ENCODE peak calls at places on chromosomes 1 and 21, in ten cellular contexts. Q, T, M, V, X, K, H, A, C and S are unnamed samples.

GRCh38 chr1:90558126-90558525 is 159.0 kb downstream of the BARHL2 start:
- DNase-seq in X (no peak), V (no peak), M (no peak), T (no peak), C (no peak), Q (no peak), A (no peak), K (no peak), H (no peak), S (no peak)

GRCh38 chr1:45979074-45979777 is 153.2 kb downstream of the PIK3R3 start:
- DNase-seq in T (no peak), K (no peak), X (no peak), C (peak; percentile 25), H (no peak), V (no peak), Q (no peak), A (no peak), M (no peak), S (no peak)

GRCh38 chr1:25996966-25997758 is 701 bp downstream of the PAFAH2 start:
- DNase-seq in C (no peak), A (no peak), V (no peak), K (no peak), M (no peak), H (peak; percentile 46), Q (no peak), T (no peak), X (peak; percentile 54), S (no peak)

GRCh38 chr1:110208916-110209650 is 1.0 kb upstream of the KCNC4 start:
- DNase-seq in C (no peak), H (no peak), A (no peak), M (no peak), K (no peak), Q (no peak), X (no peak), T (no peak), V (no peak), S (no peak)

GRCh38 chr1:66533804-66534745 is at the start of gene SGIP1:
- DNase-seq in H (no peak), X (peak; percentile 17), T (no peak), M (no peak), K (no peak), A (no peak), V (no peak), Q (peak; percentile 14), C (no peak), S (peak; percentile 67)

GRCh38 chr1:200905411-200906052 is 10.8 kb downstream of the INAVA start:
- DNase-seq in V (no peak), C (no peak), X (no peak), Q (no peak), A (no peak), M (peak; percentile 61), H (no peak), T (no peak), K (no peak), S (no peak)

GRCh38 chr1:153794671-153795324 is 19.6 kb downstream of the SLC27A3 start:
- DNase-seq in V (no peak), M (no peak), Q (peak; percentile 73), T (no peak), C (no peak), H (no peak), A (no peak), K (no peak), X (no peak), S (no peak)

GRCh38 chr1:107593436-107594209 is 371.4 kb downstream of the VAV3 start:
- DNase-seq in H (no peak), M (no peak), X (no peak), A (no peak), K (no peak), C (peak; percentile 34), V (no peak), Q (no peak), T (no peak), S (no peak)

GRCh38 chr21:39452207-39452964 is 616 bp downstream of the SH3BGR start:
- DNase-seq in K (no peak), V (no peak), M (no peak), C (no peak), T (peak; percentile 43), Q (no peak), A (no peak), H (no peak), X (no peak), S (no peak)

DNA sequence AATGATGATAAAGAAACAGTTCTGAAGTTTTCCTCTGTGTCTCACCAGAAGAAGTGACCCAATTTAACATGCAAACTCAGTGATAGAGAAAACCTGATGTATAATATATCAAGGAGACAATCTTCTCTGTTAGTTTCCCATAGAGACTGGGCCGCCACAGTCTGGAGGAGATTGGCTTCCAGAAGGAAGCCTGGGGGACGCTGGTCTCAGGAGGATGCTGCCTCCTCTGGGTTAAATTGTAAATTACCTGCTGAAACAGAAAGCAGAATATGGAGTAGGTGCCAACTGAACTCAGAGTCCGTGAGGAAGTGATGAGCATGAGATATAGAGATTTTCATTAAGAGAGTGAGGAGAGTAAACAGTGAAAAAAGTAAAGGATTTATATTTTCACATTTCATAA is 15.8 kb downstream of the OR14I1 start:
- DNase-seq in H (peak; percentile 32), Q (no peak), K (no peak), V (no peak), X (peak; percentile 46), T (no peak), C (no peak), A (no peak), M (no peak), S (no peak)
- TF ChIP-seq CTCF in H (peak; percentile 72), Q (no peak), K (no peak), V (no peak), X (no peak), T (no peak), C (no peak), A (no peak), M (peak; percentile 37), S (no peak)

GRCh38 chr1:161747789-161748188 is 1.8 kb upstream of the DUSP12 start:
- DNase-seq in H (no peak), C (no peak), V (no peak), A (no peak), K (no peak), Q (no peak), M (no peak), X (no peak), T (no peak), S (no peak)

DNA sequence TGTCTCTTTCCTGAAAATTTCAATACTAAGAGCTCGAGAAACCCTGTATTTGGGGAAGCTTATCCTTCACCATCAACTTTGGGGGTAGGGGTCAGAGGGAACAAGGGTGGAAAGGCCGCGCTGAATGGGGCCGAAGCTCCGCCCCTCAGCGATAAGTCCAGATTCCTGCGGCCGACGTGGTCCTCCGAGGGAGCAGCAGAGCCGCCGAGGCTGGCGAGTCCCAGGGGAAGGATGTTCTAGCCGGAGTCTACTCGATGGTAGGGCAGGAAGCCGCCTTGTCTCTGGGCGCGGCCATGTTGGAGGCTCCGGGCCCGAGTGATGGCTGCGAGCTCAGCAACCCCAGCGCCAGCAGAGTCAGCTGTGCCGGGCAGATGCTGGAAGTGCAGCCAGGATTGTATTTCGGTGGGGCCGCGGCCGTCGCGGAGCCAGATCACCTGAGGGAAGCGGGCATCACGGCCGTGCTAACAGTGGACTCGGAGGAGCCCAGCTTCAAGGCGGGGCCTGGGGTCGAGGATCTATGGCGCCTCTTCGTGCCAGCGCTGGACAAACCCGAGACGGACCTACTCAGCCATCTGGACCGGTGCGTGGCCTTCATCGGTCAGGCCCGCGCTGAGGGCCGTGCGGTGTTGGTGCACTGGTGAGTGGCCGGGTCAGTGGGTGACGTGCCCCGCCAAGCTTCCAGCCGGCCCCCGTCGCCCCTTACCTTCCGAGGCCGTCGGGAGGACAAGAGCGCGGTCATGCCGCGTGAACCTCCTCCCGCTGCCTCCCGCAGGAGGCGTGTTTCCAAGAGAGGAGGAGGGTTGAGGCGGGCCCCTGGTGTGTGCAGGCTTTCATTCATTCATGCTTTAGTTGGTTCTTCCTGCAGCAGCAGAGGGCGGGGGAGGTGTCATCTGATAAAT is at the start of gene DUSP12:
- DNase-seq in K (peak; percentile 82), C (peak; percentile 91), H (peak; percentile 91), Q (peak; percentile 88), T (peak; percentile 86), A (peak; percentile 96), V (peak; percentile 89), X (peak; percentile 92), M (peak; percentile 88), S (peak; percentile 97)
- TF ChIP-seq CTCF in K (peak; percentile 11), C (peak; percentile 27), H (peak; percentile 52), Q (peak; percentile 21), T (peak; percentile 42), A (peak; percentile 33), V (no peak), X (no peak), M (no peak), S (peak; percentile 68)

GRCh38 chr1:53992085-53992874 is 25.7 kb downstream of the LDLRAD1 start:
- DNase-seq in M (no peak), A (no peak), C (no peak), T (no peak), K (no peak), X (no peak), Q (no peak), V (no peak), H (no peak), S (no peak)
- TF ChIP-seq CTCF in M (no peak), A (peak; percentile 13), C (no peak), T (no peak), K (peak; percentile 34), X (no peak), Q (peak; percentile 51), V (no peak), H (no peak), S (peak; percentile 65)

GRCh38 chr1:1799716-1800115 is 21.4 kb upstream of the NADK start:
- DNase-seq in C (no peak), H (no peak), V (no peak), A (no peak), K (no peak), X (no peak), M (no peak), T (no peak), Q (no peak), S (peak; percentile 18)

GRCh38 chr1:1793481-1794244 is 15.4 kb upstream of the NADK start:
- DNase-seq in K (no peak), T (no peak), V (no peak), A (no peak), M (no peak), X (no peak), C (no peak), H (no peak), Q (no peak), S (no peak)

GRCh38 chr1:1797731-1798341 is 19.6 kb upstream of the NADK start:
- DNase-seq in M (no peak), H (no peak), C (no peak), K (no peak), X (peak; percentile 25), T (no peak), A (no peak), V (no peak), Q (no peak), S (peak; percentile 72)

GRCh38 chr1:1794999-1795398 is 16.7 kb upstream of the NADK start:
- DNase-seq in V (no peak), C (no peak), K (no peak), A (no peak), Q (no peak), T (no peak), H (no peak), M (no peak), X (no peak), S (no peak)

DNA sequence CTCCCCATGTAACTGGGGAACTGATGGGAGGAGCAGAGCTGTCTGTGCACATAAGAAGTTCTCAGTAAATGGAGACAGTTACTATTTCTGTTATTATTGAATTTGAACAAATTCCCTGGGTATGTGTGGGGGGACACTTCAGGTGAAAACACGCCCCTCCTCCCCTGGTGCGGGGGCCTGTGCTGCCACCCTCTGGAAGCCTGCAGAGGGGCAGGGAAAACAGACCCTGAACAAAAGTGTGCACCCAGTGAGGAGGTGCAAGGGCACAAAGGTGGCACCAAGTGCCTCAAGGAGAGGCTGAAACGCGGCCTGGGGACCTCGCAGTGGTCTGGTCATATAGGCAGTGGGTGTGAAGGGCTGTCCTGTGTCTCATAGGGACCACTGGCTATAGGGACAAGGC is 18.2 kb upstream of the NADK start:
- DNase-seq in M (peak; percentile 59), H (no peak), T (no peak), K (no peak), A (no peak), V (no peak), C (no peak), X (no peak), Q (no peak), S (no peak)
- TF ChIP-seq CTCF in M (peak; percentile 17), H (peak; percentile 18), T (peak; percentile 18), K (peak; percentile 29), A (peak; percentile 22), V (peak; percentile 26), C (peak; percentile 16), X (no peak), Q (peak; percentile 23), S (peak; percentile 39)